ENCODE peak calls at places on chromosomes 2 and 18, in five cellular contexts. K, J, L, Q and H are unnamed samples.

GRCh38 chr18:68041327-68041726 is 524.8 kb upstream of the DSEL start:
- DNase-seq in K (no peak), J (no peak), L (no peak), Q (no peak), H (no peak)

GRCh38 chr2:78145997-78146722 is 624.0 kb upstream of the LRRTM4 start:
- DNase-seq in K (no peak), J (no peak), L (no peak), Q (no peak), H (no peak)

GRCh38 chr2:104862061-104862941 is 8.4 kb downstream of the POU3F3 start:
- DNase-seq in K (peak), J (no peak), L (peak), Q (no peak), H (peak)

GRCh38 chr2:225064928-225065327 is 22.7 kb upstream of the DOCK10 start:
- DNase-seq in K (no peak), J (no peak), L (no peak), Q (no peak), H (no peak)

GRCh38 chr2:100200985-100201384 is 58.6 kb upstream of the AFF3 start:
- DNase-seq in K (no peak), J (no peak), L (no peak), Q (no peak), H (no peak)

GRCh38 chr2:28545590-28546195 is 49.8 kb downstream of the PLB1 start:
- DNase-seq in K (no peak), J (no peak), L (no peak), Q (no peak), H (no peak)

GRCh38 chr2:173488861-173489260 is 134.2 kb downstream of the CDCA7 start:
- DNase-seq in K (no peak), J (no peak), L (no peak), Q (no peak), H (no peak)

GRCh38 chr2:212898011-212898410 is 253.4 kb downstream of the IKZF2 start:
- DNase-seq in K (no peak), J (no peak), L (no peak), Q (no peak), H (no peak)

GRCh38 chr2:186605041-186605440 is 15.2 kb downstream of the ITGAV start:
- DNase-seq in K (no peak), J (no peak), L (no peak), Q (no peak), H (no peak)

GRCh38 chr2:99657691-99658258 is 168.0 kb upstream of the REV1 start:
- DNase-seq in K (no peak), J (no peak), L (no peak), Q (no peak), H (no peak)

GRCh38 chr18:65255417-65255816 is 495.4 kb upstream of the CDH7 start:
- DNase-seq in K (no peak), J (no peak), L (no peak), Q (no peak), H (no peak)

GRCh38 chr2:17792515-17792914 is 23.7 kb upstream of the MSGN1 start:
- DNase-seq in K (peak), J (no peak), L (no peak), Q (no peak), H (no peak)

GRCh38 chr18:5546660-5547059 is 2.9 kb upstream of the EPB41L3 start:
- DNase-seq in K (peak), J (no peak), L (no peak), Q (peak), H (no peak)

GRCh38 chr18:5542393-5543035 is 1.3 kb downstream of the EPB41L3 start:
- DNase-seq in K (peak), J (no peak), L (peak), Q (peak), H (no peak)

GRCh38 chr18:5543854-5544389 is at the start of gene EPB41L3:
- DNase-seq in K (peak), J (no peak), L (peak), Q (peak), H (peak)

GRCh38 chr18:5538541-5538940 is 5.3 kb downstream of the EPB41L3 start:
- DNase-seq in K (no peak), J (no peak), L (no peak), Q (no peak), H (no peak)

DNA sequence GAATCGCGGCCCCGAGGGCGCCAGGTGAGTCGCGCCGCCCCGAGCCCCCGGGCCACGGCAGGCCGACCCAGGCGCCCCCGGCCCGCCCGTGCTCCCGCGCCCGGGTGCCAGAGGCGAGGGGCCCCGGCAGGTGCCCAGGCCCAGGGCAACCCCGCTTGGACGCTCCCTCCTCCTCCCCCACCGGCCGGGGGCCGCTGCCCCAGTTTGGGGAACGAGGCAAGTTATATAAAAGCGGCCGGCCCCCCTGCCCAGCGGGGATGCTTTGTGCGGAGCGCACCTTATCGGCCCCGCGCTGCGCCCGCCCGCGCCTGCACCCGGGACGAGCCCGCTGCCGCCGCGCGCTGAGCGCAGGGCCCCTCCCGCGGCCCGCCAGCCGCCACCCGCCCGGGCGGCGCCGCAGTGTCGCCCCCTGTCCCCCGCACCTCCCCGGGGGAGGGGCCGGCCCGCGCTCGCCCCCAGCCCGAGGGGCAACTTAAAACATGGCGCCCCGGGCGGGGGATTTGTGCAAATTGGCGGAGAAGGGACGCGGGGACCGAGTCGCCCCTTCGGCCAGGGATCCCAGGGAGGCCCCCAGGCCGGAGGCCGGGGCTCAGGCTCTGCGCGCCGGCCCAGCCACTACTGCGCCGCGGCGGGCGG is 643 bp downstream of the EPB41L3 start:
- DNase-seq in K (no peak), J (no peak), L (no peak), Q (peak), H (peak)
- H3K4me3 ChIP-seq in K (peak), J (peak), L (peak), Q (peak), H (peak)

GRCh38 chr2:219527076-219527394 is 12.8 kb downstream of the ASIC4 start:
- DNase-seq in K (no peak), J (no peak), L (no peak), Q (no peak), H (peak)

GRCh38 chr2:219527472-219527871 is 13.2 kb downstream of the ASIC4 start:
- DNase-seq in K (no peak), J (no peak), L (no peak), Q (no peak), H (no peak)

GRCh38 chr2:219531639-219532377 is 11.8 kb downstream of the CHPF start:
- DNase-seq in K (no peak), J (no peak), L (no peak), Q (no peak), H (peak)

GRCh38 chr2:219532378-219532649 is 11.3 kb downstream of the CHPF start:
- DNase-seq in K (no peak), J (no peak), L (no peak), Q (no peak), H (no peak)

DNA sequence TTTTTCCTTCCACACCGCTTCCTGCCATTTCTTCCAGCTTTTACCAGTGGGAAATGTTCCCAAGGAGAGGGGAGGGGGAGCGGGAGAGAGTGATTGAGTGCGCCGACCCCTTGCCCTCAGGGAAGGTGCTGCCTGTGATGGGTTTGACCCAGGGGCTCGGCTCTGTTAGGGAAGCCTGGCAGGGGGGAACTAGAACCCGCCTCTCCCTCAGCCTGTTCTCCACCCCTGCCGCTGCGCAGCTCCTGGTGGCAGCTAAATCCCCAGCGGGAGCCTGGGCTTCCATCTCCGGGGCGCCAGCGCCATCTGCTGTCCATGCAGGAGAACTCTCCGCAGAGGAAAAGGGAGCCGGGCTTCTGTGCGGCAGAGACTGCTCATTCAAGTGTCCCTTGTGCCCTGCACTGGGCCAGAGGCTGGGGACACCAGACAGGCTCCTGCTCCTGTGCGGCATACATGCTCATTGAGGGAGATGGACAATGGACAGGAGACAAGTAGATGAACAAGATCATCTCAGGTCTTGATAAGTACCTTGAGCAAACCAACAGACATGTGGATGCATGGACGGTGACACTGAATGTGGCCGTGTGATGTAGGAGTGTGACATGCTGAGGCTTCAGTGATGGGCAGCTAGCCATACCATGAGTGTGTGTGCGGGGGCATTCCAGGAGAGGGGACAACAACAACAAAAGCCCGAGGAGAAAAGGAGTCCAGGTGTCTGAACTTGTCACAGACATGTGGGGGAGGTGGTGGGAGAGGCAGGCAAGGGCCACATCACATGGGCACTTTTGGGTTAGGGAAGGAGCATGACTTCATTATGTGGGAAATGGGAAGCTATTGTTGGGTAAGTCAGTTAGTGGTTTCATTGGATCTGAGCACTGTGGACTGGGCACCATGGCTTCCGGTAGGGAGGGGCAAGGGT is 13.3 kb downstream of the CHPF start:
- DNase-seq in K (peak), J (no peak), L (peak), Q (peak), H (peak)
- H3K4me3 ChIP-seq in K (peak), J (peak), L (no peak), Q (peak), H (no peak)

GRCh38 chr2:24399434-24400206 is 39.3 kb upstream of the ITSN2 start:
- DNase-seq in K (no peak), J (no peak), L (no peak), Q (no peak), H (no peak)

GRCh38 chr2:24403168-24403850 is 43.0 kb upstream of the ITSN2 start:
- DNase-seq in K (no peak), J (no peak), L (no peak), Q (no peak), H (peak)

GRCh38 chr2:24400207-24400907 is 40.0 kb upstream of the ITSN2 start:
- DNase-seq in K (no peak), J (no peak), L (no peak), Q (no peak), H (no peak)

GRCh38 chr2:24404582-24404981 is 44.2 kb upstream of the ITSN2 start:
- DNase-seq in K (peak), J (no peak), L (no peak), Q (peak), H (no peak)

GRCh38 chr2:24402242-24403092 is 42.1 kb upstream of the ITSN2 start:
- DNase-seq in K (no peak), J (no peak), L (no peak), Q (no peak), H (no peak)
- H3K4me3 ChIP-seq in K (peak), J (no peak), L (peak), Q (peak), H (peak)

GRCh38 chr18:3596324-3597158 is 146.6 kb downstream of the TGIF1 start:
- DNase-seq in K (peak), J (no peak), L (peak), Q (peak), H (peak)
- H3K4me3 ChIP-seq in K (peak), J (no peak), L (peak), Q (peak), H (no peak)

DNA sequence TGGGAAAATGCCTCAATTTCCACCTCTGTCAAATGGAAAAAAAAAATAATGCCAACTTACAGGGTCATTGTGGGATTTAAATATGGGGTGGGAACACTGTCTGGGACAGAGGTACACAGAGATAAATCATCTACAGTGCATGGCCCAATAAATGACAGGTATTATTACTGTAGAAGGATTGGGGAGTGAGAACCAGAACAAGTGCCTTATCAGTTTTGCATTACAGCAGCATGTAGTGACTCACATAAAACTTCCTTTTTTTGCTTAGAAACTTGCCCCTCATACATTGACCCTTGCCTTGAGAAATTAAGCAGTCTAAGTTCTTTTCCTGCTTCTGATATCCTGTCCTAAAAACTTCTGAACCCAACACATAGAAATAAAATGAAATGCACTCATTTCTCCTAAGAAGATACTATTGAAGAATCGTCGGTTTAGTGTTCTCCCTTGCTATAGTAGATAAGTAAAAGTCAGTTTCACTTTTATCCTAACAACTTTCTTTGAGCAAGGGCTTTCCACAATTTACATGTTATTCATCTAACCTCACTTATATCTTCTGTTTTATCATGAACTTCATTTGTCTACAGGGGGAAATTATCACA is 121.0 kb upstream of the HAAO start:
- DNase-seq in K (no peak), J (no peak), L (no peak), Q (no peak), H (no peak)
- H3K4me3 ChIP-seq in K (no peak), J (no peak), L (no peak), Q (no peak), H (no peak)

DNA sequence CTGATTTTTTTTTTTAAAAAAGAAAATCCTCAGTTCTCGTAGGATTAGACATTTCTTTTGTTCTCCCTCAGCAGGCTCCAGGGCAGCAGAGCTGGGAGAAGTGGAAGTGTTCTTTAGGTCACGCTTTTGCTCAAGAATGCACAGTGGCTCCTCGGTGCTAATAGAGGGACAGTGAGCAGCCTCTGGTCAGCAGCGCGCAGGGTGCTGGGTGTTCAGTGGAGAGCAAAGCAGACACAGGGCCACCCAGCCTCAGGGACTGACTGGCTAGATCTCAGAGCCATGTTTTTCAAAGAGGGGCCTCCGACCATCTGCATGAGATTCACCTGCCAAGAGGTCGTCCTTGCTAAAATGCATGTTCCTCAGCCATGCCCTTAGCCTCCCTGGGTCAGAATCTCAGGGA is 218.8 kb downstream of the HAUS1 start:
- DNase-seq in K (no peak), J (no peak), L (no peak), Q (no peak), H (no peak)
- H3K4me3 ChIP-seq in K (no peak), J (no peak), L (no peak), Q (no peak), H (no peak)

GRCh38 chr2:25324251-25324650 is 17.5 kb downstream of the DNMT3A start:
- DNase-seq in K (no peak), J (no peak), L (no peak), Q (no peak), H (no peak)
- H3K4me3 ChIP-seq in K (no peak), J (no peak), L (no peak), Q (no peak), H (no peak)

DNA sequence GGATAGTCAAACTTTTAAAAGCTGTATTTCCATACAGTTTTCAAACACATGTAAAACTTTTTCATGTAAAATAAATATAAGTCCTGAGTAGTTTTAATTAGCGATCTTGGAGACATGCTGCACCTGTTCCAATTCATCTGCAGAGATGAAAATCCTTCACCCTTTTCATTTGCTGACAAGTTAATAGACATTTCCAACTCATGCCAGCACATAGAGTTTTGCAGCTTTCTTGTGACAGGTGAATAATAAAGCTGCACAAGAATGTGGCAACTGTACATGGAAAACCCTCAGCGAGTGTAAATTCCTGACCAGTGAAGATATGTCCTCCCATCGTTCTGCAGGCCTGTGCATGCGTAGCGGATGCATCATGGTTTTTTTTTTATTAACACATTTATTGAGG is 771.4 kb downstream of the TDRD15 start:
- DNase-seq in K (no peak), J (no peak), L (no peak), Q (no peak), H (no peak)
- H3K4me3 ChIP-seq in K (no peak), J (no peak), L (no peak), Q (no peak), H (no peak)

GRCh38 chr2:45963816-45964215 is 312.3 kb downstream of the PRKCE start:
- DNase-seq in K (no peak), J (no peak), L (no peak), Q (no peak), H (no peak)

GRCh38 chr2:45962522-45962921 is 311.0 kb downstream of the PRKCE start:
- DNase-seq in K (peak), J (no peak), L (peak), Q (peak), H (no peak)

GRCh38 chr2:45964226-45964841 is 312.9 kb downstream of the PRKCE start:
- DNase-seq in K (peak), J (no peak), L (peak), Q (peak), H (peak)

GRCh38 chr2:45957533-45958227 is 306.2 kb downstream of the PRKCE start:
- DNase-seq in K (no peak), J (no peak), L (no peak), Q (no peak), H (no peak)

GRCh38 chr2:45960057-45960863 is 308.8 kb downstream of the PRKCE start:
- DNase-seq in K (no peak), J (no peak), L (peak), Q (no peak), H (no peak)
- H3K4me3 ChIP-seq in K (no peak), J (no peak), L (no peak), Q (no peak), H (no peak)